ENCODE peak calls at places on chromosomes 1 and 21, in seven cellular contexts. X is bronchial epithelial cell; G is fibroblast of pulmonary artery; R is cardiac muscle cell; W is left ventricle myocardium inferior; Q is CD8-positive, alpha-beta memory T cell; K is SK-N-SH. U is an unnamed sample.

GRCh38 chr1:208216062-208216461 is 28.1 kb downstream of the PLXNA2 start:
- DNase-seq in X (peak), G (peak), R (peak), W (no peak), Q (no peak), K (no peak), U (no peak)

GRCh38 chr1:203527013-203527412 is 33.1 kb downstream of the OPTC start:
- DNase-seq in X (no peak), G (no peak), R (no peak), W (no peak), Q (no peak), K (no peak), U (no peak)

GRCh38 chr1:43329995-43330751 is 7.4 kb upstream of the MPL start:
- DNase-seq in X (peak), G (peak), R (peak), W (peak), Q (no peak), K (no peak), U (no peak)

GRCh38 chr1:82279241-82279640 is 478.5 kb downstream of the ADGRL2 start:
- DNase-seq in X (no peak), G (no peak), R (no peak), W (no peak), Q (no peak), K (no peak), U (no peak)

GRCh38 chr21:44884059-44884458 is 10.6 kb upstream of the PTTG1IP start:
- DNase-seq in X (no peak), G (no peak), R (peak), W (no peak), Q (no peak), K (no peak), U (no peak)

GRCh38 chr1:237098517-237098916 is 56.5 kb downstream of the RYR2 start:
- DNase-seq in X (peak), G (no peak), R (no peak), W (no peak), Q (no peak), K (no peak), U (no peak)

GRCh38 chr1:38997034-38997900 is 6.2 kb downstream of the AKIRIN1 start:
- DNase-seq in X (no peak), G (no peak), R (no peak), W (no peak), Q (no peak), K (no peak), U (no peak)

GRCh38 chr1:17470021-17470799 is 30.7 kb upstream of the RCC2 start:
- DNase-seq in X (no peak), G (no peak), R (no peak), W (no peak), Q (no peak), K (no peak), U (peak)

GRCh38 chr1:53316058-53316741 is 11.7 kb downstream of the LRP8 start:
- DNase-seq in X (no peak), G (no peak), R (peak), W (no peak), Q (no peak), K (peak), U (no peak)

GRCh38 chr1:15994590-15995351 is 9.3 kb upstream of the SRARP start:
- DNase-seq in X (peak), G (peak), R (peak), W (peak), Q (no peak), K (peak), U (peak)

GRCh38 chr1:219900201-219900600 is 28.2 kb downstream of the SLC30A10 start:
- DNase-seq in X (no peak), G (peak), R (peak), W (no peak), Q (no peak), K (no peak), U (no peak)

GRCh38 chr21:44499631-44500030 is 40.4 kb downstream of the KRTAP10-1 start:
- DNase-seq in X (no peak), G (no peak), R (no peak), W (no peak), Q (no peak), K (no peak), U (no peak)

GRCh38 chr1:26328597-26328996 is 10.8 kb downstream of the CD52 start:
- DNase-seq in X (no peak), G (no peak), R (no peak), W (no peak), Q (no peak), K (no peak), U (no peak)

GRCh38 chr1:203640723-203641523 is 14.3 kb downstream of the ATP2B4 start:
- DNase-seq in X (no peak), G (no peak), R (no peak), W (no peak), Q (no peak), K (peak), U (no peak)

GRCh38 chr1:228012555-228012954 is 5.8 kb downstream of the WNT3A start:
- DNase-seq in X (no peak), G (no peak), R (no peak), W (no peak), Q (no peak), K (no peak), U (no peak)

GRCh38 chr1:110212165-110213142 is 2.3 kb downstream of the KCNC4 start:
- DNase-seq in X (no peak), G (peak), R (peak), W (no peak), Q (no peak), K (no peak), U (no peak)

GRCh38 chr1:115430717-115431116 is 92.7 kb upstream of the NGF start:
- DNase-seq in X (peak), G (peak), R (peak), W (no peak), Q (no peak), K (no peak), U (no peak)

GRCh38 chr21:37071561-37072238 is 1.2 kb downstream of the PIGP start:
- DNase-seq in X (peak), G (peak), R (peak), W (peak), Q (no peak), K (peak), U (peak)

GRCh38 chr1:32361674-32362473 is 411 bp downstream of the FAM229A start:
- DNase-seq in X (peak), G (peak), R (peak), W (peak), Q (no peak), K (peak), U (no peak)

GRCh38 chr21:40606341-40606740 is 240.6 kb downstream of the DSCAM start:
- DNase-seq in X (no peak), G (no peak), R (no peak), W (no peak), Q (no peak), K (no peak), U (no peak)

GRCh38 chr1:211332036-211332616 is 5.5 kb downstream of the TRAF5 start:
- DNase-seq in X (no peak), G (no peak), R (no peak), W (no peak), Q (no peak), K (peak), U (no peak)

GRCh38 chr1:190001187-190001586 is 476.5 kb downstream of the BRINP3 start:
- DNase-seq in X (peak), G (peak), R (peak), W (no peak), Q (no peak), K (no peak), U (no peak)

DNA sequence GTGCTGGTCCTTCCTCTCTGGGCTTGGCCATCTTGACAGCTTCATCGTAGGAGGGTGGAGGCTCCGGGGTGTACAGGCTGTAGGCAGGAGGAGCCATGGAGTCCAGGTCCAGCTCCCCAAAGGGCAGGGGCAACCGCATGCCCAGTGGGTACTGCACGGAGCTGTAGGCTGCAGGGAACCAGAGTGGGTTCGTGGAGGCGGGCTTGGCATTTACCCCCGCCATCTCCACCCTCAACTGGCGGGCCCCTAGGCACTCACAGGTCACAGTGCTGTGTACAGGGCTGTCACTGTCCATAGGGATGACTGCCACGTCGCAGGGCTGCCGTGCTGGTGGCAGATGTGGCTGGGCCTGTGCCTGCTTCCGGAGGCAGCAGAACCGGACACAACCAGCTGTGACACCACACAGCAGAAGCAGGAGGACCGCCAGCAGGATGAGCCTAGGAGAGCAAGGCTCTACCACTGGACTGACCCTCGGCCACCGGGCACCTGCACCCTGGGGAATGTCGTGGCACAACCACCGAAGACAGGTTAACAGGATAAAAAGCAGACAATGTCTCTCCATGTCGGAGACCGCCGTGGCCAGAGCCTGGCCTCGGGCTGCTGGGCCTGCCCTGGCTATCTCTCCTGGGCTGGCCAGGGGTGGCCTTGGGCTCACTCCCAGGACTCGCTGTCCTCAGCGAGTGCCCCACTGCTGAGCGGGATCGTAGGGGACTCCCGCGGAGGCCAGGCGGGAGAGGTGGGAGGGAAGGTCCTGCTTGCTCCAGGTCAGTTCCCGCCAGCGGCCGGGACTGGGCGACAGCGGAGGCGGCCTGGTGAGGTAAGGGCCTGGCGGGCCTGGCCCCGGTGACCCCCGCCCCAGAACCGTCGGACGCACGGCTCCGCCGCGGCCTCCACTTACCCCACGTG is 831 bp downstream of the TMEM52 start:
- DNase-seq in X (no peak), G (no peak), R (no peak), W (no peak), Q (no peak), K (no peak), U (no peak)
- H3K4me3 ChIP-seq in X (peak), G (peak), R (peak), W (peak), Q (peak), K (peak), U (peak)

GRCh38 chr1:10940838-10941237 is 71.6 kb upstream of the TARDBP start:
- DNase-seq in X (no peak), G (no peak), R (no peak), W (no peak), Q (no peak), K (no peak), U (no peak)

GRCh38 chr1:10941891-10942541 is 70.4 kb upstream of the TARDBP start:
- DNase-seq in X (no peak), G (peak), R (peak), W (peak), Q (peak), K (peak), U (peak)

GRCh38 chr1:10938741-10939417 is 73.6 kb upstream of the TARDBP start:
- DNase-seq in X (no peak), G (no peak), R (no peak), W (no peak), Q (no peak), K (no peak), U (no peak)

GRCh38 chr1:10940451-10940804 is 72.0 kb upstream of the TARDBP start:
- DNase-seq in X (no peak), G (no peak), R (no peak), W (no peak), Q (no peak), K (no peak), U (no peak)

DNA sequence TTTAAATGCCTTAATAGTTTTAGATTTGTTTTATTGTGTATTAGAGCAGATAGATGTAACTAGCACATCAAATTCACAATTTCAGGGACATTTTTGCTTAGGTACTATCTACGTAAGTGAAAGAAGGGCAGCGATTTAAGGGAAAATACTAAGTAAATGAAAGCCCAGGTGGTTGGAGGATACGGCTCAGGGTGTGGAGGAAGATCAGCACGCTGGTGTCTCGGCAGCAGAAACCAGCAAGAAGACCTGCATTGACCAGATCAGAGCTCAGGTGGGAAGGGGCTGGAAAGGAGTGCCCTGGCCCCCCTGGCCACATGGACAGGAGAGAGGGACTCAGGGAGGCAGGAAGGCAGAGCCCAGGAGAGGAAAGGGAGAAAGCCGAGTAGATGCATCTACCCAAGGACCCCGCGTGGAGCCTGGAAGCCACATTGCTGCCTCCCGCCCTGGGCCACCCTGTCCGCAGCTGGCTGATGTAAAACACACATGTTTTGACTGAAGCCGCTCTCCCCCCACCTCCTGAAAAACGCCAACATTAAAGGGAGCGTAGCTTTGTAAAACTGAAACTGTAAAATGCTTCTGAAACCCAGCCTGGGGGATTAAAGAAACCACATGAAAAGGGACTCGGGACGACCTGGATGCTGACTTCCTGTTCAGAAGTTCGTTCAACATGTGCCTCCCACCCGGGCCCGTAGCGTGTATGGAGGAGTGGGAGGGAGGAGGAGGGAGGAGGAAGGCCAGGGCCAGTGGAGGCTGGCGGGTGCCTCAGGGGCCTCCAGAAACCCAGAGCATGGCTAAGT is 72.6 kb upstream of the TARDBP start:
- DNase-seq in X (no peak), G (no peak), R (peak), W (no peak), Q (no peak), K (peak), U (no peak)
- H3K4me3 ChIP-seq in X (no peak), G (no peak), R (no peak), W (peak), Q (peak), K (no peak), U (no peak)

DNA sequence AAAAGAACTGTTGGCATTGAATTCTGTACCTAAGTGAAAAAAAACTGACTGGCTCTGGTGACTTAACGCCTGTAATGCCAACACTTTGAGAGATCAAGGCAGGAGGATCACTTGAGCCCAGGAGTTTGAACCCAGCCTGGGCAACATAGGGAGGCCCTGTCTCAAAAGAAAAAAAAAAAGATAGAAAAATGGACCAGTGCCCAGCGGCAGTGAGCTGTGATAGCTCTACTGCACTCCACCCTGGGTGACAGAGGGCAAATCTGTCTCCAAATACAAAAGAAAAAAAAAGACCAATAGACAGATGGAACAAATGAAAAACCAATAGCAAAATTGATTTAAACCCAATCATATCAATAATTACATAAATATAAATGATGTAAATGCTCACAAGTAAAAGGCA is 674 bp upstream of the AKR7A3 start:
- DNase-seq in X (no peak), G (no peak), R (no peak), W (no peak), Q (no peak), K (no peak), U (no peak)
- H3K4me3 ChIP-seq in X (peak), G (peak), R (no peak), W (peak), Q (peak), K (no peak), U (no peak)

GRCh38 chr1:61013953-61014667 is 68.3 kb upstream of the NFIA start:
- DNase-seq in X (no peak), G (no peak), R (no peak), W (no peak), Q (no peak), K (no peak), U (no peak)
- H3K4me3 ChIP-seq in X (no peak), G (no peak), R (no peak), W (no peak), Q (no peak), K (no peak), U (no peak)